ENCODE peak calls at places on chromosome 5, in five cellular contexts. I is astrocyte of the cerebellum, M is suprapubic skin, A is left ventricle myocardium inferior, C is WERI-Rb-1. W is an unnamed sample.

GRCh38 chr5:67240846-67241245 is 44.2 kb upstream of the CD180 start:
- DNase-seq in I (no peak), M (no peak), A (no peak), C (no peak), W (no peak)

GRCh38 chr5:60633336-60633735 is 66.6 kb downstream of the DEPDC1B start:
- DNase-seq in I (peak; percentile 93), M (no peak), A (no peak), C (no peak), W (peak; percentile 88)

GRCh38 chr5:132662925-132663770 is 5.2 kb downstream of the IL13 start:
- DNase-seq in I (no peak), M (no peak), A (no peak), C (no peak), W (no peak)

GRCh38 chr5:135102716-135103696 is 69.0 kb upstream of the PITX1 start:
- DNase-seq in I (no peak), M (peak; percentile 40), A (no peak), C (no peak), W (no peak)

GRCh38 chr5:39437469-39437868 is 12.7 kb upstream of the DAB2 start:
- DNase-seq in I (no peak), M (no peak), A (no peak), C (no peak), W (no peak)

GRCh38 chr5:157816682-157817268 is 42.2 kb downstream of the CLINT1 start:
- DNase-seq in I (no peak), M (no peak), A (no peak), C (no peak), W (no peak)

GRCh38 chr5:1702318-1702717 is 97.3 kb downstream of the MRPL36 start:
- DNase-seq in I (no peak), M (no peak), A (no peak), C (no peak), W (no peak)

GRCh38 chr5:31036407-31036806 is 157.1 kb upstream of the CDH6 start:
- DNase-seq in I (peak; percentile 47), M (no peak), A (no peak), C (no peak), W (no peak)

GRCh38 chr5:90994796-90995195 is 388.3 kb downstream of the ARRDC3 start:
- DNase-seq in I (no peak), M (no peak), A (no peak), C (no peak), W (no peak)

GRCh38 chr5:43141211-43141610 is 20.5 kb downstream of the ZNF131 start:
- DNase-seq in I (no peak), M (no peak), A (no peak), C (no peak), W (no peak)

GRCh38 chr5:146369691-146370090 is 31.1 kb downstream of the POU4F3 start:
- DNase-seq in I (peak; percentile 78), M (no peak), A (no peak), C (no peak), W (peak; percentile 33)

GRCh38 chr5:10695055-10695649 is 65.9 kb downstream of the DAP start:
- DNase-seq in I (no peak), M (no peak), A (peak; percentile 76), C (peak; percentile 81), W (no peak)

GRCh38 chr5:134097221-134097620 is 17.3 kb upstream of the TCF7 start:
- DNase-seq in I (peak; percentile 55), M (no peak), A (no peak), C (no peak), W (no peak)

GRCh38 chr5:121325930-121326329 is 525.8 kb upstream of the FTMT start:
- DNase-seq in I (peak; percentile 13), M (no peak), A (no peak), C (no peak), W (no peak)

GRCh38 chr5:43304520-43304919 is 8.7 kb downstream of the HMGCS1 start:
- DNase-seq in I (no peak), M (no peak), A (no peak), C (no peak), W (no peak)

GRCh38 chr5:127303404-127303803 is 12.8 kb downstream of the MEGF10 start:
- DNase-seq in I (no peak), M (no peak), A (no peak), C (no peak), W (no peak)
- H3K4me3 ChIP-seq in I (no peak overlapping the region), M (no peak overlapping the region), A (no peak overlapping the region), C (no peak overlapping the region), W (no peak overlapping the region)

DNA sequence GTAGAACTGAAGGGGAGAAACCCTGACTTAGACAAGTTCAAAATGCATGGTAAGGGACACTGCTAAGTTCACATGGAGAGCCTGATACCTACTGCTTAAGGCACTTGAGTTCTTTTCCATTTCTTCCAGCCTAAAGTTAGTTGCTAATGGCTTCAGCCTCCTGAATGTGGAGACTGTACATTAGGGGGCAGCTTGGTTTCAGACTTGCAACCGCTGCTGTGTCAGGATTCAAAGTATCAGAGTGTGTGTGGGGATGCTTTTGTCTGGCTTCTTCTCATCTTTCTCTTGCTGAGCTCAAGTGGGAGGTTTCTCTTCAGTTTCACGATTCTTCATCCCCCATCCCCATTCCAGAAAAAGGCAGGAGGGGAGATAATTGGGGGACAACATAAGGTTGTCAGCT is 49.4 kb downstream of the ATP10B start:
- DNase-seq in I (no peak), M (no peak), A (no peak), C (no peak), W (no peak)
- TF ChIP-seq CTCF in I (no peak), M (no peak), A (no peak), C (no peak), W (no peak)

GRCh38 chr5:139524932-139525585 is 36.1 kb upstream of the UBE2D2 start:
- DNase-seq in I (no peak), M (no peak), A (no peak), C (no peak), W (no peak)
- H3K4me3 ChIP-seq in I (no peak overlapping the region), M (no peak overlapping the region), A (no peak overlapping the region), C (no peak overlapping the region), W (no peak overlapping the region)

GRCh38 chr5:167030500-167031120 is 1260.8 kb upstream of the WWC1 start:
- DNase-seq in I (no peak), M (no peak), A (no peak), C (peak; percentile 58), W (no peak)
- TF ChIP-seq CTCF in I (peak; percentile 33), M (no peak), A (peak; percentile 19), C (peak; percentile 67), W (peak; percentile 31)

DNA sequence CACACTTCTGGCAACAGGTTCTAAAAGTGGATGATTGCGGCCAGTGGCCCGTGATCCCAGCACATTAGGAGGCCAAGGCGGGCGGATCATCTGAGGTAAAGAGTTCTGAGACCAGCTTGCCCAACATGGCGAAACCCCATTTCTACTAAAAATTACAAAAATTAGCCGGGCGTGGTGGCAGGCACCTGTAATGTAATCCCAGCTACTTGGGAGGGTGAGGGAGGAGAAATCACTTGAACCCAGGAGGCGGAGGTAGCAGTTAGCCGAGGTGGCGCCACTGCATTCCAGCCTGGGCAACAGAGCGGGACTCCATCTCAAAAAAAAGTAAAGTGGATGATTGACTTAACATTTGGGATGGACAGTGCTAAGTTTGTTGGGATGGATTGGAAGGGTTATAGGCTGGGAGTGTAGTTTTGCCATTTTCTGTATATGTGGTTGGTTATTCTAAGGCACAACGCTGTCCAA is 3.4 kb downstream of the MATR3 start:
- DNase-seq in I (no peak), M (no peak), A (no peak), C (no peak), W (no peak)
- H3K4me3 ChIP-seq in I (no peak overlapping the region), M (no peak overlapping the region), A (peak overlapping the region; percentile 92), C (no peak overlapping the region), W (no peak overlapping the region)

DNA sequence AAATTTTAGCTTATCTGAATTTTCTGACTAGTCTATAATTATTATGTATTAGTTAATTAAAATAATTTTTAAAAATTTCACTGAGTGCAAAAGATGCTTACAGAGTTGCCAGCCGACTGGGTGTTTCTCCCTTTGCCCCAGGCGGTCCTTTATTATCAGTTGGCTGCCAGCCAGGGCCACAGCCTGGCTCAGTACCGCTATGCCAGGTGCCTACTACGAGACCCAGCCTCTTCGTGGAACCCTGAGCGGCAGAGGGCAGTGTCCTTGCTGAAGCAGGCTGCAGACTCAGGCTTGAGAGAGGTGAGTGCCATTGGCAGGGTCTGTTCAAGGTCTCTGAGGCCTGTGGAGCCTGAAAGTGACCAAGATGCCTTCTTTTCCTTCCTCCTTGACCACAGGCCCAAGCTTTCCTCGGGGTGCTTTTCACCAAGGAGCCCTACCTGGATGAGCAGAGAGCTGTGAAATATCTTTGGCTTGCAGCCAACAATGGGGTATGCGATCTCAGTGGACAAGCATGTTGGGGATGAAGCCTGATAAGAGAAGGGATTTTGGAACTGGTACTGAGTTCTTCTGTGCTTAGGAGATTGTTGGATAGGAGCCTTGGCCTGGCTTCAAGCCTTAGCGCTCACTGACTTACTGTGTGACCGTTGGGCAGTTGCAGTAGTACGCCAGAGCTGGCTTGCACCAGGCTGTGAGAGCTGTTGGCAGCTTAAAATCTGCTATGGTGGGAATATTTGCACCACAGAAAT is 10.6 kb downstream of the DELE1 start:
- DNase-seq in I (no peak), M (no peak), A (peak; percentile 61), C (no peak), W (no peak)
- TF ChIP-seq CTCF in I (no peak), M (no peak), A (peak; percentile 30), C (no peak), W (no peak)

DNA sequence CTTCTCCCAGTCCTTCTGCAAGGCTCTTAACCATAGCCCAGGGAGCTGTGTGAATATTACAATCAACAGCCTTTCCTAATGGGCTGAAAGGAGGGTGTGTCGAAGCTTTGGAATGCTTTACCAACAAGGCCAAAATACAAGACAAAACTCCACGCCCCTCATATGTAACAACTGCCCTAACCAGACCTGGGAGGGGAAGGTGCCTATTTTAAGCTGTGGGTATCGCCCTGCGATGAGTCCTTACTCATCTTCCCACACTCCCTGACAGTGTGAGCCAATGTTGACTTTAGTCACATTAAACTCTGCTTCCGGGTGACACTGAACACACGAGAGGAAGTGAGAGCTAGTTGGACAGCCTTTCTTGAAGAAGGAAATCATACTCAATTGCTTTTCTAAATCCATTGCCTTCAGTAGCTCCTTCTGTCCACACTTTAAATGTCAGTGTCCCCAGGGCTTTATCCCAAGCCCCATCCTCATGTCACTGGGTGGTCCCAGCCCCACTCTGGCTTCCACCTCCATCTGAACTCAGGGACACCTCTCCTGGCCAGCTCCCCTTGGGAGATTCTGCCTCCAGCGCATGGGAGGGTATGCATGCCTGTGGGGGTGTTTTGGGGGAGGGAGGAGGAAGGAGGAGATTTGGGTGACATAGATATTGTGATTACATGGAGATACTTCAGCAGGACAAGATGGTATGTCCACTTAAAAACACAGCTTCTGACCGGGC is 6.5 kb upstream of the TBC1D9B start:
- DNase-seq in I (no peak), M (no peak), A (no peak), C (no peak), W (peak; percentile 4)
- H3K4me3 ChIP-seq in I (no peak overlapping the region), M (no peak overlapping the region), A (no peak overlapping the region), C (no peak overlapping the region), W (no peak overlapping the region)

W was measured in AG04449.